ENCODE peak calls at places on chromosomes 3 and 15, in six cellular contexts. G is GM13977, K is activated B cell treated with CpG ODN at 0.5 μM for 24 hours, U is glutamatergic neuron, L is A673, C is tibial artery. H is an unnamed sample.

GRCh38 chr15:76328962-76329361 is 7.6 kb upstream of the ISL2 start:
- DNase-seq in G (no peak), K (no peak), U (no peak), L (no peak), C (no peak), H (no peak)

GRCh38 chr15:80846416-80846815 is 67.2 kb downstream of the CEMIP start:
- DNase-seq in G (no peak), K (no peak), U (no peak), L (no peak), C (no peak), H (no peak)

GRCh38 chr3:40717471-40717870 is 192.7 kb downstream of the ZNF621 start:
- DNase-seq in G (no peak), K (no peak), U (no peak), L (no peak), C (no peak), H (no peak)

GRCh38 chr3:32685604-32686185 is 707 bp downstream of the CNOT10 start:
- DNase-seq in G (no peak), K (no peak), U (no peak), L (peak; percentile 43), C (no peak), H (peak; percentile 34)

GRCh38 chr3:124997303-124998246 is 58.2 kb downstream of the HEG1 start:
- DNase-seq in G (no peak), K (no peak), U (peak; percentile 20), L (peak; percentile 53), C (no peak), H (no peak)

GRCh38 chr3:105409364-105409763 is 42.7 kb downstream of the ALCAM start:
- DNase-seq in G (no peak), K (no peak), U (no peak), L (no peak), C (no peak), H (no peak)

GRCh38 chr15:57213783-57214366 is 162.4 kb upstream of the CGNL1 start:
- DNase-seq in G (peak; percentile 4), K (no peak), U (no peak), L (peak; percentile 85), C (no peak), H (peak; percentile 4)

GRCh38 chr3:61526307-61526706 is 35.1 kb upstream of the PTPRG start:
- DNase-seq in G (no peak), K (no peak), U (no peak), L (no peak), C (no peak), H (no peak)

GRCh38 chr3:66393486-66394260 is 107.1 kb downstream of the LRIG1 start:
- DNase-seq in G (no peak), K (no peak), U (no peak), L (no peak), C (peak; percentile 18), H (peak; percentile 81)

GRCh38 chr3:57007513-57008415 is 52.7 kb upstream of the SPATA12 start:
- DNase-seq in G (no peak), K (no peak), U (no peak), L (no peak), C (peak; percentile 85), H (no peak)

GRCh38 chr3:102688556-102688930 is 253.7 kb downstream of the ZPLD1 start:
- DNase-seq in G (no peak), K (no peak), U (no peak), L (no peak), C (no peak), H (no peak)

GRCh38 chr3:26484140-26484539 is 138.4 kb upstream of the LRRC3B start:
- DNase-seq in G (no peak), K (no peak), U (peak; percentile 20), L (peak; percentile 43), C (no peak), H (no peak)

GRCh38 chr15:40693904-40694705 is 869 bp upstream of the RAD51 start:
- DNase-seq in G (no peak), K (no peak), U (no peak), L (no peak), C (no peak), H (peak; percentile 23)

GRCh38 chr15:82110144-82110543 is 64.3 kb upstream of the MEX3B start:
- DNase-seq in G (no peak), K (no peak), U (no peak), L (no peak), C (no peak), H (no peak)

GRCh38 chr15:31235298-31236183 is 91.1 kb upstream of the KLF13 start:
- DNase-seq in G (no peak), K (no peak), U (no peak), L (peak; percentile 46), C (no peak), H (peak; percentile 49)

GRCh38 chr15:66943456-66944095 is 121.8 kb upstream of the SMAD3 start:
- DNase-seq in G (no peak), K (no peak), U (no peak), L (no peak), C (no peak), H (no peak)

GRCh38 chr3:10495003-10495402 is 10.4 kb downstream of the ATP2B2 start:
- DNase-seq in G (no peak), K (no peak), U (no peak), L (no peak), C (no peak), H (no peak)

GRCh38 chr3:188002626-188003138 is 151.3 kb upstream of the LPP start:
- DNase-seq in G (no peak), K (no peak), U (no peak), L (no peak), C (no peak), H (no peak)

GRCh38 chr3:27585429-27585828 is 101.2 kb upstream of the SLC4A7 start:
- DNase-seq in G (no peak), K (no peak), U (no peak), L (no peak), C (no peak), H (no peak)

GRCh38 chr3:147616998-147617619 is 207.9 kb downstream of the ZIC1 start:
- DNase-seq in G (no peak), K (no peak), U (no peak), L (peak; percentile 62), C (no peak), H (no peak)

GRCh38 chr3:54857343-54857742 is 70.5 kb downstream of the LRTM1 start:
- DNase-seq in G (no peak), K (no peak), U (no peak), L (no peak), C (no peak), H (no peak)

GRCh38 chr15:90019611-90020010 is 18.5 kb downstream of the ZNF710 start:
- DNase-seq in G (no peak), K (no peak), U (no peak), L (no peak), C (no peak), H (no peak)

GRCh38 chr3:172625404-172625803 is 85.5 kb downstream of the NCEH1 start:
- DNase-seq in G (no peak), K (no peak), U (no peak), L (no peak), C (no peak), H (no peak)

GRCh38 chr15:73538563-73539211 is 94.5 kb downstream of the NPTN start:
- DNase-seq in G (no peak), K (no peak), U (no peak), L (no peak), C (no peak), H (no peak)

GRCh38 chr15:25784876-25785642 is 78.1 kb downstream of the ATP10A start:
- DNase-seq in G (no peak), K (no peak), U (no peak), L (no peak), C (peak; percentile 53), H (no peak)

GRCh38 chr15:25783134-25783533 is 80.0 kb downstream of the ATP10A start:
- DNase-seq in G (no peak), K (no peak), U (no peak), L (no peak), C (no peak), H (no peak)

GRCh38 chr15:25783607-25784131 is 79.5 kb downstream of the ATP10A start:
- DNase-seq in G (no peak), K (no peak), U (peak; percentile 55), L (peak; percentile 25), C (no peak), H (no peak)

GRCh38 chr15:25785643-25786029 is 77.5 kb downstream of the ATP10A start:
- DNase-seq in G (no peak), K (no peak), U (no peak), L (no peak), C (no peak), H (no peak)

GRCh38 chr15:25784141-25784540 is 79.0 kb downstream of the ATP10A start:
- DNase-seq in G (no peak), K (no peak), U (no peak), L (no peak), C (no peak), H (no peak)
- TF ChIP-seq CTCF in G (no peak), K (no peak), U (no peak), L (no peak), C (no peak), H (no peak)

DNA sequence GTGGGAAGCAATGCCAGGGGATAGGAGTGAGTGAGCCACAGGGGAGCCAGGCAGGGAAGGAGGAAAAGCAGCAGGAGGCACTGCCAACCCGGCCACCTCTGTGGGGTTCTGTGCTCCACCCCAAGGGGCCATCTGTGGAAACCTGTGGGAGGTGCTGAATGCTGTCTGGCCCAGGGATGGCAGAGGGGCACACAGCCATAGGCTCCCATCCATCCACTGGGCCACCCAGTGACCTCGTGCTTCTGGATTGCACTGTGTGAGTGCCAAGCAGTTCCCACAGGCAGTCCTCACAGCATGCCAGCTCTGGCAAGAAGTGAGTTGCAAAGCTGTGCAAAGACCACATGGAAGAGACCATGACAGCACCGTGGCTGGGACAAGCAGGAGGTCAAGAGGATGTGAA is 27.5 kb downstream of the DNAJB8 start:
- DNase-seq in G (no peak), K (no peak), U (no peak), L (no peak), C (no peak), H (no peak)
- TF ChIP-seq CTCF in G (no peak), K (no peak), U (no peak), L (no peak), C (no peak), H (no peak)

GRCh38 chr15:52254331-52254730 is 41.3 kb downstream of the MYO5C start:
- DNase-seq in G (no peak), K (no peak), U (no peak), L (peak; percentile 7), C (no peak), H (no peak)
- TF ChIP-seq CTCF in G (peak; percentile 46), K (no peak), U (no peak), L (no peak), C (no peak), H (no peak)

DNA sequence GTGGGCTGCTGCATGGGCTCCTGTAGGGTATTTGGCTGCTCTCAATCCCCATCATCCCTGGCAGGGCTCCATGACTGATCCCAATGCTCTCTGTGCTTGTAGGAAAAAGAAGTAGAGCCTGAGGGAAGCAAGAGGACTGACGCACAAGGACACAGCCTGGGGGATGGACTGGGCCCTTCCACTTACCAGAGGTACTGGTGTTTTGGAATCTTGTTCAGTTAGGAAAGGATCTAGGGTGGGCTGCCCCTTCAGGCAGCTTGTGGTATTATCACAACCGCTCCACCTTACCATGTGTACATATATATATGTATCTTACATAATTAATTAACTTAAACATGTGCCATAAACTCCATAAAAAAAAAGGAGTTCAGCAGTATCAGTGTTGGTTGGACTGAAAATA is 1.3 kb downstream of the SLC28A2 start:
- DNase-seq in G (no peak), K (no peak), U (no peak), L (peak; percentile 24), C (no peak), H (no peak)
- TF ChIP-seq CTCF in G (no peak), K (no peak), U (peak; percentile 49), L (peak; percentile 54), C (no peak), H (no peak)

GRCh38 chr15:51401872-51402517 is 60.5 kb downstream of the GLDN start:
- DNase-seq in G (peak; percentile 51), K (no peak), U (peak; percentile 62), L (peak; percentile 56), C (peak; percentile 58), H (peak; percentile 61)
- TF ChIP-seq CTCF in G (peak; percentile 79), K (no peak), U (peak; percentile 78), L (peak; percentile 86), C (peak; percentile 47), H (peak; percentile 51)

H was measured in GM20000.